ENCODE peak calls at places on chromosomes 13 and 19, in seven cellular contexts. X is caudate nucleus; F is effector memory CD4-positive, alpha-beta T cell; Z is psoas muscle; V is stimulated activated CD4-positive, alpha-beta T cell treated with anti-CD3 and anti-CD28 coated beads, Interleukin-12 subunit alpha, Interleukin-12 subunit beta, amount 100 ng/mL, for 4 hours; N is colonic mucosa; C is EL. A is an unnamed sample.

GRCh38 chr19:30227071-30227621 is 145.0 kb upstream of the ZNF536 start:
- DNase-seq in V (no peak), X (no peak), Z (no peak), C (no peak), F (no peak), N (no peak), A (peak; percentile 7)

GRCh38 chr19:49581007-49581508 is at the start of gene PRRG2:
- DNase-seq in C (no peak), N (peak; percentile 78), Z (no peak), F (no peak), V (no peak), X (no peak), A (peak; percentile 42)

GRCh38 chr13:46721054-46721453 is 75.9 kb downstream of the ESD start:
- DNase-seq in V (peak; percentile 26), Z (peak; percentile 39), X (no peak), F (peak; percentile 9), N (peak; percentile 48), C (peak; percentile 49), A (peak; percentile 36)

GRCh38 chr13:43769552-43769951 is 17.2 kb downstream of the ENOX1 start:
- DNase-seq in X (no peak), N (no peak), V (no peak), Z (no peak), F (no peak), C (no peak), A (no peak)

GRCh38 chr19:5257155-5258045 is 83.2 kb downstream of the PTPRS start:
- DNase-seq in C (no peak), N (no peak), Z (no peak), X (no peak), V (no peak), F (no peak), A (no peak)

GRCh38 chr13:99198630-99199029 is 2.0 kb upstream of the UBAC2 start:
- DNase-seq in X (no peak), N (peak; percentile 42), Z (no peak), F (no peak), V (no peak), C (no peak), A (no peak)

GRCh38 chr19:8361921-8362793 is 1.8 kb upstream of the ANGPTL4 start:
- DNase-seq in F (no peak), Z (peak; percentile 97), N (peak; percentile 93), X (peak; percentile 25), V (no peak), C (peak; percentile 99), A (peak; percentile 99)

GRCh38 chr13:48448963-48449614 is 36.2 kb upstream of the LPAR6 start:
- DNase-seq in N (no peak), V (no peak), F (no peak), C (peak; percentile 59), Z (no peak), X (no peak), A (no peak)

GRCh38 chr19:47379398-47379938 is 30.4 kb downstream of the DHX34 start:
- DNase-seq in C (no peak), F (no peak), X (peak; percentile 51), N (no peak), V (no peak), Z (no peak), A (no peak)

GRCh38 chr13:110379905-110380341 is 72.8 kb downstream of the COL4A2 start:
- DNase-seq in F (no peak), V (no peak), N (no peak), C (peak; percentile 72), Z (no peak), X (no peak), A (no peak)

GRCh38 chr13:108070491-108070890 is 144.8 kb downstream of the LIG4 start:
- DNase-seq in V (no peak), F (no peak), C (no peak), N (no peak), X (no peak), Z (no peak), A (no peak)

GRCh38 chr13:113928701-113929627 is 44.9 kb downstream of the C13orf46 start:
- DNase-seq in F (no peak), C (peak; percentile 85), V (no peak), X (no peak), Z (peak; percentile 92), N (no peak), A (peak; percentile 13)

GRCh38 chr13:113291997-113292862 is 4.8 kb upstream of the LAMP1 start:
- DNase-seq in C (peak; percentile 25), V (peak; percentile 16), N (peak; percentile 31), X (no peak), Z (peak; percentile 66), F (no peak), A (no peak)

GRCh38 chr13:19156013-19156825 is 25.4 kb downstream of the TUBA3C start:
- DNase-seq in N (no peak), Z (no peak), V (no peak), F (no peak), X (no peak), C (no peak), A (no peak)

GRCh38 chr19:55652311-55653078 is 2.3 kb upstream of the U2AF2 start:
- DNase-seq in N (no peak), F (no peak), Z (peak; percentile 38), X (no peak), V (no peak), C (no peak), A (no peak)

A was measured in kidney tubule cell.